ENCODE peak calls at places on chromosomes 4 and X, in ten cellular contexts. U, M, N, T, Y, G, S, I, Z and X are unnamed samples.

GRCh38 chr4:10203851-10204250 is 87.3 kb upstream of the WDR1 start:
- DNase-seq in U (no peak), M (no peak), N (no peak), T (no peak), Y (no peak), G (no peak), S (no peak), I (no peak), Z (no peak), X (no peak)

GRCh38 chr4:16745887-16746286 is 152.6 kb downstream of the LDB2 start:
- DNase-seq in U (no peak), M (no peak), N (no peak), T (no peak), Y (no peak), G (no peak), S (no peak), I (no peak), Z (no peak), X (no peak)

GRCh38 chrX:41164469-41164868 is 79.2 kb downstream of the USP9X start:
- DNase-seq in U (no peak), M (no peak), N (no peak), T (peak), Y (no peak), G (no peak), S (no peak), I (no peak), Z (no peak), X (no peak)

GRCh38 chr4:155656025-155656424 is 10.6 kb upstream of the GUCY1A1 start:
- DNase-seq in U (no peak), M (no peak), N (no peak), T (no peak), Y (no peak), G (no peak), S (no peak), I (no peak), Z (no peak), X (no peak)

GRCh38 chr4:16819652-16820051 is 78.8 kb downstream of the LDB2 start:
- DNase-seq in U (no peak), M (no peak), N (no peak), T (no peak), Y (no peak), G (no peak), S (no peak), I (no peak), Z (no peak), X (no peak)

GRCh38 chr4:67983333-67983732 is 20.0 kb upstream of the TMPRSS11A start:
- DNase-seq in U (no peak), M (no peak), N (no peak), T (no peak), Y (no peak), G (no peak), S (no peak), I (no peak), Z (no peak), X (no peak)

GRCh38 chr4:128158894-128159293 is 97.8 kb downstream of the LARP1B start:
- DNase-seq in U (no peak), M (no peak), N (no peak), T (no peak), Y (no peak), G (no peak), S (no peak), I (no peak), Z (no peak), X (no peak)

GRCh38 chr4:12943069-12943468 is 541.1 kb downstream of the RAB28 start:
- DNase-seq in U (no peak), M (no peak), N (no peak), T (no peak), Y (no peak), G (no peak), S (peak), I (no peak), Z (no peak), X (no peak)

GRCh38 chrX:134849390-134849789 is 141.4 kb upstream of the SMIM10 start:
- DNase-seq in U (no peak), M (no peak), N (no peak), T (no peak), Y (no peak), G (no peak), S (no peak), I (no peak), Z (no peak), X (no peak)

GRCh38 chr4:22238742-22239141 is 277.1 kb downstream of the ADGRA3 start:
- DNase-seq in U (no peak), M (no peak), N (no peak), T (no peak), Y (no peak), G (no peak), S (peak), I (no peak), Z (no peak), X (peak)

GRCh38 chrX:135625995-135626394 is 87.4 kb upstream of the CT45A1 start:
- DNase-seq in U (no peak), M (no peak), N (no peak), T (no peak), Y (no peak), G (no peak), S (peak), I (no peak), Z (no peak), X (peak)

GRCh38 chr4:182478475-182478874 is 235.3 kb downstream of the TENM3 start:
- DNase-seq in U (no peak), M (no peak), N (peak), T (no peak), Y (no peak), G (no peak), S (peak), I (no peak), Z (no peak), X (peak)

GRCh38 chrX:96424007-96424406 is 260.6 kb upstream of the DIAPH2 start:
- DNase-seq in U (no peak), M (no peak), N (no peak), T (no peak), Y (no peak), G (no peak), S (no peak), I (no peak), Z (no peak), X (no peak)

GRCh38 chrX:108168961-108169740 is 77.6 kb downstream of the ATG4A start:
- DNase-seq in U (no peak), M (no peak), N (no peak), T (no peak), Y (no peak), G (no peak), S (no peak), I (no peak), Z (no peak), X (no peak)

GRCh38 chr4:169060396-169061081 is 50.5 kb upstream of the CBR4 start:
- DNase-seq in U (no peak), M (no peak), N (no peak), T (no peak), Y (no peak), G (no peak), S (no peak), I (no peak), Z (no peak), X (no peak)

GRCh38 chr4:143699331-143700059 is 980 bp downstream of the FREM3 start:
- DNase-seq in U (no peak), M (no peak), N (no peak), T (no peak), Y (no peak), G (no peak), S (no peak), I (no peak), Z (no peak), X (no peak)

GRCh38 chr4:19512086-19512485 is 739.6 kb upstream of the SLIT2 start:
- DNase-seq in U (no peak), M (no peak), N (no peak), T (no peak), Y (no peak), G (no peak), S (no peak), I (no peak), Z (no peak), X (no peak)

GRCh38 chrX:56796641-56797395 is 67.8 kb downstream of the NBDY start:
- DNase-seq in U (peak), M (no peak), N (no peak), T (no peak), Y (no peak), G (peak), S (no peak), I (no peak), Z (no peak), X (peak)

GRCh38 chrX:1466971-1467561 is 14.4 kb upstream of the ASMTL start:
- DNase-seq in U (peak), M (no peak), N (no peak), T (peak), Y (no peak), G (peak), S (no peak), I (no peak), Z (no peak), X (no peak)

GRCh38 chrX:8010105-8010504 is 82.9 kb upstream of the PNPLA4 start:
- DNase-seq in U (no peak), M (no peak), N (no peak), T (no peak), Y (no peak), G (no peak), S (no peak), I (no peak), Z (no peak), X (no peak)

GRCh38 chrX:100913111-100913510 is 15.6 kb downstream of the XKRX start:
- DNase-seq in U (no peak), M (no peak), N (no peak), T (no peak), Y (no peak), G (no peak), S (no peak), I (no peak), Z (no peak), X (no peak)

GRCh38 chr4:173529505-173530325 is at the start of gene HAND2:
- DNase-seq in U (no peak), M (no peak), N (peak), T (no peak), Y (no peak), G (peak), S (no peak), I (peak), Z (no peak), X (peak)

GRCh38 chrX:118503260-118504041 is 7.8 kb downstream of the DOCK11 start:
- DNase-seq in U (no peak), M (no peak), N (no peak), T (no peak), Y (no peak), G (no peak), S (no peak), I (no peak), Z (no peak), X (no peak)

GRCh38 chrX:41317487-41318208 is 16.3 kb upstream of the DDX3X start:
- DNase-seq in U (no peak), M (no peak), N (no peak), T (no peak), Y (no peak), G (no peak), S (no peak), I (no peak), Z (no peak), X (no peak)

GRCh38 chr4:121358473-121358872 is 22.3 kb downstream of the QRFPR start:
- DNase-seq in U (no peak), M (no peak), N (no peak), T (no peak), Y (no peak), G (no peak), S (no peak), I (no peak), Z (no peak), X (no peak)

GRCh38 chr4:99352602-99353580 is at the start of gene ADH1C:
- DNase-seq in U (no peak), M (no peak), N (no peak), T (no peak), Y (no peak), G (no peak), S (no peak), I (no peak), Z (no peak), X (no peak)

GRCh38 chr4:11622961-11623725 is 194.4 kb upstream of the HS3ST1 start:
- DNase-seq in U (no peak), M (no peak), N (no peak), T (no peak), Y (no peak), G (no peak), S (no peak), I (no peak), Z (no peak), X (no peak)

GRCh38 chrX:100677616-100678181 is 33.7 kb downstream of the SRPX2 start:
- DNase-seq in U (no peak), M (no peak), N (no peak), T (no peak), Y (no peak), G (no peak), S (no peak), I (no peak), Z (no peak), X (no peak)

DNA sequence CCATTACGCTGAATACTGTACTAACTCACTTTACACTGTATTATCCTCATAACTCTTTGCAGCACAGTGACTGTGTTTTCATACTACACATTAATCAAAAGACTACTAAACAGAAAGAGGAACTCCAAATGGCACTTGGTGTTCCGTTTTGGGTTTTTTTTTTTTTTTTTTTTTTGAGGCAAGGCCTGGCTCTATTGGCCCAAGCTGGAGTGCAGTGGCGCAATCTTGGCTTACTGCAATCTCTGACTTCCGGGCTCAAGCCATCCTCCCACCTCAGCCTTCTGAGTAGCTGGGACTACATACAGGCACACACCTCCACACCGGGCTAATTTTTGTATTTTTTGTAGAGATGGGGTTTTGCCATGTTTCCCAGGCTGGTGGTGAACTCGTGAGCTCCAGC is 10.7 kb downstream of the KLHL8 start:
- DNase-seq in U (no peak), M (peak), N (no peak), T (peak), Y (peak), G (peak), S (no peak), I (peak), Z (peak), X (no peak)
- TF ChIP-seq EP300 in U (no peak), M (no peak), N (no peak), T (no peak), Y (no peak), G (no peak), S (no peak), I (no peak), Z (no peak), X (no peak)

GRCh38 chr4:152847376-152847775 is 67.6 kb downstream of the ARFIP1 start:
- DNase-seq in U (no peak), M (no peak), N (no peak), T (no peak), Y (no peak), G (no peak), S (no peak), I (no peak), Z (no peak), X (no peak)

GRCh38 chr4:152848508-152848907 is 68.8 kb downstream of the ARFIP1 start:
- DNase-seq in U (no peak), M (no peak), N (no peak), T (no peak), Y (no peak), G (no peak), S (no peak), I (no peak), Z (no peak), X (no peak)

GRCh38 chr4:152849350-152849749 is 69.6 kb downstream of the ARFIP1 start:
- DNase-seq in U (no peak), M (no peak), N (no peak), T (no peak), Y (no peak), G (no peak), S (no peak), I (no peak), Z (no peak), X (no peak)

GRCh38 chr4:152843476-152844107 is 63.8 kb downstream of the ARFIP1 start:
- DNase-seq in U (no peak), M (no peak), N (no peak), T (no peak), Y (no peak), G (no peak), S (peak), I (no peak), Z (no peak), X (no peak)
- TF ChIP-seq EP300 in U (no peak), M (no peak), N (no peak), T (no peak), Y (no peak), G (no peak), S (no peak), I (no peak), Z (no peak), X (no peak)

GRCh38 chr4:52907510-52907909 is 45.4 kb downstream of the RASL11B start:
- DNase-seq in U (no peak), M (no peak), N (no peak), T (no peak), Y (no peak), G (no peak), S (no peak), I (no peak), Z (no peak), X (no peak)
- TF ChIP-seq EP300 in U (no peak), M (no peak), N (no peak), T (no peak), Y (no peak), G (no peak), S (no peak), I (no peak), Z (no peak), X (no peak)

DNA sequence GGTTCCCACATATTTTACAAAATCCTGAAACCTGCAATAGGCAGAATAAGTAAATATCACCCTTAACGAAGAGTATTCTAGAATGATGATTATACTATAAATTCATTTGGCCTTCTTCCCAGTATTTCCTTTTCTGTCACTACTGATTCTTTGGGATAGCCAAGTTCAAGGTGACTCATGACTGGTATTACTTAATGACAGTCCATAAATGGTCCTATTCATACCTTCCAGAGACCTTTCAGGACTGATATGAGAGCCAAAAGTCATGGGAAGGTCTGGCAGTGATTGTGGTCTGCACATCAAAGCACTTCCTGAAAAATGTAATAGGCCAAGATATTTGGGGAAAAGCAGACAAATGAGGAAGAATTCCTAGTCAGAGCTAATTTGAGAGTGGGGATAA is 239.6 kb upstream of the FAM47A start:
- DNase-seq in U (no peak), M (no peak), N (no peak), T (no peak), Y (no peak), G (no peak), S (no peak), I (no peak), Z (no peak), X (no peak)
- TF ChIP-seq EP300 in U (no peak), M (no peak), N (no peak), T (no peak), Y (no peak), G (no peak), S (no peak), I (no peak), Z (no peak), X (no peak)

GRCh38 chrX:47080215-47080914 is 2.1 kb downstream of the RGN start:
- DNase-seq in U (no peak), M (no peak), N (no peak), T (no peak), Y (no peak), G (no peak), S (peak), I (no peak), Z (no peak), X (no peak)

GRCh38 chrX:47080915-47081236 is 2.6 kb downstream of the RGN start:
- DNase-seq in U (no peak), M (no peak), N (no peak), T (no peak), Y (no peak), G (no peak), S (no peak), I (no peak), Z (no peak), X (no peak)

DNA sequence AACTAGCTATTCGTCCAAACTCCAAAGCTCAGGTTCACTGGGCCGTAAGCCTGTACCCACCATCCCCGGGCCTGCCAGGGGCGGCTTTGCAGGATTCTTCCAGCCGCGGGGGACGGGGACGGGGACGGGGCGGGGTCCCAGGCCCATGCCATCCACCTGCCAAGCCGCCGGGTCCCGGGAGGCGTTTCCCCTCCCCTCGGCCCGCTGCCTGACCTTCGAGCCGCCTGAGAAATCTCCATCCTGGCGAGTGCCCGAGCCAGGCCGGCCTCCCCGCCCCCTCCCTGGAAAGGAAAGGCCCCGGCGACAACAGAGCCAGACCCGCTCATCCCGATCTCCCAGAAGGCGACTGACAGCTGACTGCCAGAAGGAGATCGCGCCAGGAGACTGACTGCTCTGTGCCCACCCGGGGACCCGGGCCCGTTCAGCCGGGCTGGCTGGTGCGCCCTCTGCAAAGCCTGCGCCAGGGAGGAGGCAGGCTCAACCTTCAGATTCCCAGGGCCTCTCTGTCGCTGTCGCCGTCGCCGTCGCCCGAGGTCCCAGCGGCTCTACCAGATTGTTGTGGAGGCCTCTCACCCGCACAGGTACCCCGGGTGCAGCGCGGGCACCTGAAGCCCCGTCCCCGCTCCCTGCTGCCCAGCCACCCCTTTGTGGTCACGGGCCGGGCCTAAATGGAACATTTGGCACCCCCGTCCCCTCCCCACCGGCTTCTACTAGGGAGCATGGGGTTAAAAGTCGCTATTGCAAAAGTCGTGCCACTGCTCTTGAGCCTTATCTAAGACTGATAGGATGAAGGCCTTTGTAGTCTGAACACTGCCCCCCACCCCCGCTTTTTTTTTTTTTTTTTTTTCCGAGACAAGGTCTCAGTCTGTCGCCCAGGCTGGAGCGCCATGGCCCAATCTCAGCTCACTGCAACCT is at the start of gene RGN:
- DNase-seq in U (no peak), M (no peak), N (no peak), T (peak), Y (no peak), G (no peak), S (peak), I (peak), Z (no peak), X (peak)
- TF ChIP-seq EP300 in U (no peak), M (no peak), N (no peak), T (no peak), Y (no peak), G (no peak), S (no peak), I (no peak), Z (no peak), X (no peak)

GRCh38 chr4:74805601-74806000 is 11.3 kb upstream of the BTC start:
- DNase-seq in U (no peak), M (no peak), N (peak), T (no peak), Y (no peak), G (no peak), S (peak), I (no peak), Z (no peak), X (no peak)
- TF ChIP-seq EP300 in U (no peak), M (no peak), N (no peak), T (no peak), Y (no peak), G (no peak), S (no peak), I (no peak), Z (no peak), X (no peak)

DNA sequence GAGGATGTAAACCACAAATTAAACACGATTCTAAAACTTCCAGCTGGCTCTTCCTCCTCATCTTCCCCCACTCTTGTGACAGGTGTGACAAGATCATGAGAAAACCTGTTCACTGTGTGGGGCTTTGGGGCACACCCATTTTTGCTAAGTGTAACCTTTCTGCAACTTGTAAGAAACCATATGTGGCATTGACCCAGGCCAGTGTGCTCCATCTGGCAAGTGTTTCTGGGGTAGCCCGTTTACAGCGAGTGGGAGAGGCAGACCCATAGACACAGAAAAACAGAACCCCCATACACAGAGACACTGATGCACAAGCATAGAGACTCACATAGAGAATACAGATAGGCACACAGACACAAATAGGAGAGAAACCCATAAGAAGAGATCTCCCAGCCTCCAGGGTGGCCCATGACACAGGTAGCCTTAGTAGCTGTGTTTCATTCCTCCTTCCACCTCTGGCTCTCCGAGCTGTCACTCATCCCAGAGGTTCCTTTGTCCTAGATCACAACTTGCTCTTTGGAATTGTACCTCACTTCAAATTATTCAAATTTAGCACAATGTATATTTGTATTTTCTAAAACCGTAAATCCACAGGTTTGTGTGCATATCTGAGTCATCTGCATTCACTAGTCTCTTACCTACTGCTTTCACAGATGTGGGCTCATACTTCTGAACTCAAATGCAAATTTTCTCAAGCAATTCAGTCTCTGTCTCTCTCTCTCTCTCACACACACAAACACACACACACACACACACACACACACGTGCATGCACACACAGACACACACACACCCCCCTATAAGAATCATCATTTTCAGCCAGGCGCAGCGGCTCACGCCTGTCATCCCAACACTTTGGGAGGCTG is 114.4 kb downstream of the SH3KBP1 start:
- DNase-seq in U (no peak), M (no peak), N (no peak), T (no peak), Y (no peak), G (no peak), S (no peak), I (no peak), Z (no peak), X (no peak)
- TF ChIP-seq EP300 in U (no peak), M (no peak), N (no peak), T (no peak), Y (no peak), G (no peak), S (no peak), I (no peak), Z (no peak), X (no peak)